ENCODE peak calls at places on chromosomes 4 and X, in five cellular contexts. One of them, this sample, is unnamed.

GRCh38 chr4:53562409-53562808 is 28.9 kb downstream of the LNX1 start:
- DNase-seq in stimulated activated CD4-positive, alpha-beta T cell treated with anti-CD3 and anti-CD28 coated beads, Interleukin-1b, Interleukin-23, amount 100 ng/mL, for 4 hours: no peak
- DNase-seq in activated B cell treated with CpG ODN at 0.5 μM for 24 hours: no peak
- DNase-seq in globus pallidus: no peak
- DNase-seq in left cardiac atrium: no peak
- DNase-seq in this sample: no peak

GRCh38 chr4:94978904-94979303 is 221.1 kb downstream of the BMPR1B start:
- DNase-seq in stimulated activated CD4-positive, alpha-beta T cell treated with anti-CD3 and anti-CD28 coated beads, Interleukin-1b, Interleukin-23, amount 100 ng/mL, for 4 hours: no peak
- DNase-seq in activated B cell treated with CpG ODN at 0.5 μM for 24 hours: no peak
- DNase-seq in globus pallidus: no peak
- DNase-seq in left cardiac atrium: no peak
- DNase-seq in this sample: no peak

GRCh38 chrX:20913760-20914159 is 460.5 kb upstream of the CNKSR2 start:
- DNase-seq in stimulated activated CD4-positive, alpha-beta T cell treated with anti-CD3 and anti-CD28 coated beads, Interleukin-1b, Interleukin-23, amount 100 ng/mL, for 4 hours: no peak
- DNase-seq in activated B cell treated with CpG ODN at 0.5 μM for 24 hours: no peak
- DNase-seq in globus pallidus: no peak
- DNase-seq in left cardiac atrium: no peak
- DNase-seq in this sample: no peak

GRCh38 chr4:2413821-2414610 is 4.4 kb downstream of the ZFYVE28 start:
- DNase-seq in stimulated activated CD4-positive, alpha-beta T cell treated with anti-CD3 and anti-CD28 coated beads, Interleukin-1b, Interleukin-23, amount 100 ng/mL, for 4 hours: no peak
- DNase-seq in activated B cell treated with CpG ODN at 0.5 μM for 24 hours: no peak
- DNase-seq in globus pallidus: no peak
- DNase-seq in left cardiac atrium: no peak
- DNase-seq in this sample: no peak

GRCh38 chr4:80471701-80472100 is 136.2 kb downstream of the CFAP299 start:
- DNase-seq in stimulated activated CD4-positive, alpha-beta T cell treated with anti-CD3 and anti-CD28 coated beads, Interleukin-1b, Interleukin-23, amount 100 ng/mL, for 4 hours: no peak
- DNase-seq in activated B cell treated with CpG ODN at 0.5 μM for 24 hours: no peak
- DNase-seq in globus pallidus: no peak
- DNase-seq in left cardiac atrium: no peak
- DNase-seq in this sample: no peak

GRCh38 chrX:95248386-95248785 is 1436.3 kb upstream of the DIAPH2 start:
- DNase-seq in stimulated activated CD4-positive, alpha-beta T cell treated with anti-CD3 and anti-CD28 coated beads, Interleukin-1b, Interleukin-23, amount 100 ng/mL, for 4 hours: no peak
- DNase-seq in activated B cell treated with CpG ODN at 0.5 μM for 24 hours: no peak
- DNase-seq in globus pallidus: no peak
- DNase-seq in left cardiac atrium: no peak
- DNase-seq in this sample: no peak

GRCh38 chrX:103774070-103774642 is 2.5 kb upstream of the PLP1 start:
- DNase-seq in stimulated activated CD4-positive, alpha-beta T cell treated with anti-CD3 and anti-CD28 coated beads, Interleukin-1b, Interleukin-23, amount 100 ng/mL, for 4 hours: no peak
- DNase-seq in activated B cell treated with CpG ODN at 0.5 μM for 24 hours: no peak
- DNase-seq in globus pallidus: peak
- DNase-seq in left cardiac atrium: no peak
- DNase-seq in this sample: no peak

GRCh38 chr4:105933083-105933482 is 37.8 kb downstream of the NPNT start:
- DNase-seq in stimulated activated CD4-positive, alpha-beta T cell treated with anti-CD3 and anti-CD28 coated beads, Interleukin-1b, Interleukin-23, amount 100 ng/mL, for 4 hours: no peak
- DNase-seq in activated B cell treated with CpG ODN at 0.5 μM for 24 hours: no peak
- DNase-seq in globus pallidus: no peak
- DNase-seq in left cardiac atrium: no peak
- DNase-seq in this sample: no peak

GRCh38 chr4:108155373-108155772 is 13.4 kb downstream of the LEF1 start:
- DNase-seq in stimulated activated CD4-positive, alpha-beta T cell treated with anti-CD3 and anti-CD28 coated beads, Interleukin-1b, Interleukin-23, amount 100 ng/mL, for 4 hours: no peak
- DNase-seq in activated B cell treated with CpG ODN at 0.5 μM for 24 hours: no peak
- DNase-seq in globus pallidus: no peak
- DNase-seq in left cardiac atrium: no peak
- DNase-seq in this sample: no peak

GRCh38 chrX:40933132-40934078 is 151.8 kb upstream of the USP9X start:
- DNase-seq in stimulated activated CD4-positive, alpha-beta T cell treated with anti-CD3 and anti-CD28 coated beads, Interleukin-1b, Interleukin-23, amount 100 ng/mL, for 4 hours: peak
- DNase-seq in activated B cell treated with CpG ODN at 0.5 μM for 24 hours: no peak
- DNase-seq in globus pallidus: no peak
- DNase-seq in left cardiac atrium: no peak
- DNase-seq in this sample: no peak

GRCh38 chr4:175419120-175419774 is 392.8 kb downstream of the GPM6A start:
- DNase-seq in stimulated activated CD4-positive, alpha-beta T cell treated with anti-CD3 and anti-CD28 coated beads, Interleukin-1b, Interleukin-23, amount 100 ng/mL, for 4 hours: no peak
- DNase-seq in activated B cell treated with CpG ODN at 0.5 μM for 24 hours: no peak
- DNase-seq in globus pallidus: no peak
- DNase-seq in left cardiac atrium: no peak
- DNase-seq in this sample: no peak

GRCh38 chr4:76802546-76803021 is 95.4 kb downstream of the SOWAHB start:
- DNase-seq in stimulated activated CD4-positive, alpha-beta T cell treated with anti-CD3 and anti-CD28 coated beads, Interleukin-1b, Interleukin-23, amount 100 ng/mL, for 4 hours: no peak
- DNase-seq in activated B cell treated with CpG ODN at 0.5 μM for 24 hours: no peak
- DNase-seq in globus pallidus: no peak
- DNase-seq in left cardiac atrium: no peak
- DNase-seq in this sample: no peak

GRCh38 chr4:124694961-124695598 is 17.5 kb downstream of the ANKRD50 start:
- DNase-seq in stimulated activated CD4-positive, alpha-beta T cell treated with anti-CD3 and anti-CD28 coated beads, Interleukin-1b, Interleukin-23, amount 100 ng/mL, for 4 hours: no peak
- DNase-seq in activated B cell treated with CpG ODN at 0.5 μM for 24 hours: no peak
- DNase-seq in globus pallidus: no peak
- DNase-seq in left cardiac atrium: no peak
- DNase-seq in this sample: no peak

GRCh38 chr4:19945979-19946380 is 305.7 kb upstream of the SLIT2 start:
- DNase-seq in stimulated activated CD4-positive, alpha-beta T cell treated with anti-CD3 and anti-CD28 coated beads, Interleukin-1b, Interleukin-23, amount 100 ng/mL, for 4 hours: no peak
- DNase-seq in activated B cell treated with CpG ODN at 0.5 μM for 24 hours: no peak
- DNase-seq in globus pallidus: no peak
- DNase-seq in left cardiac atrium: no peak
- DNase-seq in this sample: no peak

GRCh38 chr4:22391548-22391947 is 124.3 kb downstream of the ADGRA3 start:
- DNase-seq in stimulated activated CD4-positive, alpha-beta T cell treated with anti-CD3 and anti-CD28 coated beads, Interleukin-1b, Interleukin-23, amount 100 ng/mL, for 4 hours: no peak
- DNase-seq in activated B cell treated with CpG ODN at 0.5 μM for 24 hours: no peak
- DNase-seq in globus pallidus: no peak
- DNase-seq in left cardiac atrium: no peak
- DNase-seq in this sample: no peak

GRCh38 chrX:154348114-154348531 is 26.3 kb downstream of the FLNA start:
- DNase-seq in stimulated activated CD4-positive, alpha-beta T cell treated with anti-CD3 and anti-CD28 coated beads, Interleukin-1b, Interleukin-23, amount 100 ng/mL, for 4 hours: no peak
- DNase-seq in activated B cell treated with CpG ODN at 0.5 μM for 24 hours: no peak
- DNase-seq in globus pallidus: no peak
- DNase-seq in left cardiac atrium: peak
- DNase-seq in this sample: no peak

GRCh38 chr4:123449362-123449761 is 52.8 kb downstream of the SPRY1 start:
- DNase-seq in stimulated activated CD4-positive, alpha-beta T cell treated with anti-CD3 and anti-CD28 coated beads, Interleukin-1b, Interleukin-23, amount 100 ng/mL, for 4 hours: no peak
- DNase-seq in activated B cell treated with CpG ODN at 0.5 μM for 24 hours: no peak
- DNase-seq in globus pallidus: no peak
- DNase-seq in left cardiac atrium: no peak
- DNase-seq in this sample: no peak

GRCh38 chr4:12359420-12359819 is 930.7 kb upstream of the HS3ST1 start:
- DNase-seq in stimulated activated CD4-positive, alpha-beta T cell treated with anti-CD3 and anti-CD28 coated beads, Interleukin-1b, Interleukin-23, amount 100 ng/mL, for 4 hours: no peak
- DNase-seq in activated B cell treated with CpG ODN at 0.5 μM for 24 hours: no peak
- DNase-seq in globus pallidus: no peak
- DNase-seq in left cardiac atrium: no peak
- DNase-seq in this sample: no peak

GRCh38 chr4:120829113-120829831 is 93.3 kb downstream of the PRDM5 start:
- DNase-seq in stimulated activated CD4-positive, alpha-beta T cell treated with anti-CD3 and anti-CD28 coated beads, Interleukin-1b, Interleukin-23, amount 100 ng/mL, for 4 hours: no peak
- DNase-seq in activated B cell treated with CpG ODN at 0.5 μM for 24 hours: no peak
- DNase-seq in globus pallidus: no peak
- DNase-seq in left cardiac atrium: no peak
- DNase-seq in this sample: no peak

GRCh38 chrX:107713205-107714195 is 62.1 kb downstream of the TSC22D3 start:
- DNase-seq in stimulated activated CD4-positive, alpha-beta T cell treated with anti-CD3 and anti-CD28 coated beads, Interleukin-1b, Interleukin-23, amount 100 ng/mL, for 4 hours: no peak
- DNase-seq in activated B cell treated with CpG ODN at 0.5 μM for 24 hours: peak
- DNase-seq in globus pallidus: no peak
- DNase-seq in left cardiac atrium: no peak
- DNase-seq in this sample: no peak

GRCh38 chrX:68995780-68996551 is 167.1 kb downstream of the EFNB1 start:
- DNase-seq in stimulated activated CD4-positive, alpha-beta T cell treated with anti-CD3 and anti-CD28 coated beads, Interleukin-1b, Interleukin-23, amount 100 ng/mL, for 4 hours: no peak
- DNase-seq in activated B cell treated with CpG ODN at 0.5 μM for 24 hours: no peak
- DNase-seq in globus pallidus: no peak
- DNase-seq in left cardiac atrium: peak
- DNase-seq in this sample: no peak

GRCh38 chrX:9707306-9708015 is 58.2 kb downstream of the GPR143 start:
- DNase-seq in stimulated activated CD4-positive, alpha-beta T cell treated with anti-CD3 and anti-CD28 coated beads, Interleukin-1b, Interleukin-23, amount 100 ng/mL, for 4 hours: no peak
- DNase-seq in activated B cell treated with CpG ODN at 0.5 μM for 24 hours: no peak
- DNase-seq in globus pallidus: no peak
- DNase-seq in left cardiac atrium: no peak
- DNase-seq in this sample: no peak

GRCh38 chr4:71709961-71710360 is 73.9 kb downstream of the GC start:
- DNase-seq in stimulated activated CD4-positive, alpha-beta T cell treated with anti-CD3 and anti-CD28 coated beads, Interleukin-1b, Interleukin-23, amount 100 ng/mL, for 4 hours: no peak
- DNase-seq in activated B cell treated with CpG ODN at 0.5 μM for 24 hours: no peak
- DNase-seq in globus pallidus: no peak
- DNase-seq in left cardiac atrium: no peak
- DNase-seq in this sample: no peak

GRCh38 chrX:136546369-136546768 is 14.4 kb downstream of the VGLL1 start:
- DNase-seq in stimulated activated CD4-positive, alpha-beta T cell treated with anti-CD3 and anti-CD28 coated beads, Interleukin-1b, Interleukin-23, amount 100 ng/mL, for 4 hours: no peak
- DNase-seq in activated B cell treated with CpG ODN at 0.5 μM for 24 hours: no peak
- DNase-seq in globus pallidus: no peak
- DNase-seq in left cardiac atrium: no peak
- DNase-seq in this sample: no peak

GRCh38 chr4:143375326-143376073 is 38.8 kb downstream of the GAB1 start:
- DNase-seq in stimulated activated CD4-positive, alpha-beta T cell treated with anti-CD3 and anti-CD28 coated beads, Interleukin-1b, Interleukin-23, amount 100 ng/mL, for 4 hours: no peak
- DNase-seq in activated B cell treated with CpG ODN at 0.5 μM for 24 hours: no peak
- DNase-seq in globus pallidus: peak
- DNase-seq in left cardiac atrium: no peak
- DNase-seq in this sample: no peak

GRCh38 chr4:23887989-23888388 is 1.9 kb downstream of the PPARGC1A start:
- DNase-seq in stimulated activated CD4-positive, alpha-beta T cell treated with anti-CD3 and anti-CD28 coated beads, Interleukin-1b, Interleukin-23, amount 100 ng/mL, for 4 hours: no peak
- DNase-seq in activated B cell treated with CpG ODN at 0.5 μM for 24 hours: no peak
- DNase-seq in globus pallidus: peak
- DNase-seq in left cardiac atrium: no peak
- DNase-seq in this sample: no peak

GRCh38 chrX:149370097-149370496 is 135.0 kb downstream of the IDS start:
- DNase-seq in stimulated activated CD4-positive, alpha-beta T cell treated with anti-CD3 and anti-CD28 coated beads, Interleukin-1b, Interleukin-23, amount 100 ng/mL, for 4 hours: no peak
- DNase-seq in activated B cell treated with CpG ODN at 0.5 μM for 24 hours: no peak
- DNase-seq in globus pallidus: no peak
- DNase-seq in left cardiac atrium: no peak
- DNase-seq in this sample: no peak

GRCh38 chr4:65651031-65651430 is 19.3 kb downstream of the EPHA5 start:
- DNase-seq in stimulated activated CD4-positive, alpha-beta T cell treated with anti-CD3 and anti-CD28 coated beads, Interleukin-1b, Interleukin-23, amount 100 ng/mL, for 4 hours: no peak
- DNase-seq in activated B cell treated with CpG ODN at 0.5 μM for 24 hours: no peak
- DNase-seq in globus pallidus: no peak
- DNase-seq in left cardiac atrium: no peak
- DNase-seq in this sample: no peak

GRCh38 chr4:158670975-158671664 is 567 bp downstream of the C4orf46 start:
- DNase-seq in stimulated activated CD4-positive, alpha-beta T cell treated with anti-CD3 and anti-CD28 coated beads, Interleukin-1b, Interleukin-23, amount 100 ng/mL, for 4 hours: peak
- DNase-seq in activated B cell treated with CpG ODN at 0.5 μM for 24 hours: no peak
- DNase-seq in globus pallidus: peak
- DNase-seq in left cardiac atrium: peak
- DNase-seq in this sample: no peak

GRCh38 chr4:89913623-89914022 is 19.0 kb downstream of the MMRN1 start:
- DNase-seq in stimulated activated CD4-positive, alpha-beta T cell treated with anti-CD3 and anti-CD28 coated beads, Interleukin-1b, Interleukin-23, amount 100 ng/mL, for 4 hours: no peak
- DNase-seq in activated B cell treated with CpG ODN at 0.5 μM for 24 hours: no peak
- DNase-seq in globus pallidus: no peak
- DNase-seq in left cardiac atrium: no peak
- DNase-seq in this sample: no peak

GRCh38 chrX:130170752-130171445 is 863 bp upstream of the RAB33A start:
- DNase-seq in stimulated activated CD4-positive, alpha-beta T cell treated with anti-CD3 and anti-CD28 coated beads, Interleukin-1b, Interleukin-23, amount 100 ng/mL, for 4 hours: peak
- DNase-seq in activated B cell treated with CpG ODN at 0.5 μM for 24 hours: peak
- DNase-seq in globus pallidus: peak
- DNase-seq in left cardiac atrium: peak
- DNase-seq in this sample: no peak

GRCh38 chrX:46918434-46918833 is 6.2 kb downstream of the JADE3 start:
- DNase-seq in stimulated activated CD4-positive, alpha-beta T cell treated with anti-CD3 and anti-CD28 coated beads, Interleukin-1b, Interleukin-23, amount 100 ng/mL, for 4 hours: no peak
- DNase-seq in activated B cell treated with CpG ODN at 0.5 μM for 24 hours: no peak
- DNase-seq in globus pallidus: no peak
- DNase-seq in left cardiac atrium: no peak
- DNase-seq in this sample: no peak